ENCODE peak calls at places on chromosome 18, in four cellular contexts. N is mammary epithelial cell, G is mesendoderm, Y is fibroblast of lung. L is an unnamed sample.

GRCh38 chr18:76994086-76994654 is 138.4 kb downstream of the MBP start:
- DNase-seq in N (no peak), G (no peak), Y (no peak), L (no peak)

GRCh38 chr18:63063171-63063570 is 256.4 kb downstream of the BCL2 start:
- DNase-seq in N (no peak), G (peak; percentile 63), Y (no peak), L (peak; percentile 83)

GRCh38 chr18:1811282-1811681 is 760.0 kb downstream of the METTL4 start:
- DNase-seq in N (no peak), G (no peak), Y (no peak), L (no peak)

GRCh38 chr18:28588884-28589549 is 412.1 kb upstream of the CDH2 start:
- DNase-seq in N (no peak), G (no peak), Y (no peak), L (peak; percentile 45)

GRCh38 chr18:78875268-78875997 is 104.2 kb upstream of the SALL3 start:
- DNase-seq in N (no peak), G (peak; percentile 62), Y (no peak), L (peak; percentile 7)

GRCh38 chr18:33034212-33034611 is 261.4 kb upstream of the KLHL14 start:
- DNase-seq in N (no peak), G (no peak), Y (no peak), L (no peak)

GRCh38 chr18:49628119-49628518 is 66.3 kb downstream of the LIPG start:
- DNase-seq in N (peak; percentile 57), G (no peak), Y (no peak), L (no peak)

GRCh38 chr18:48946329-48946835 is 4.4 kb downstream of the SMAD7 start:
- DNase-seq in N (peak; percentile 39), G (no peak), Y (peak; percentile 46), L (peak; percentile 77)

GRCh38 chr18:55500316-55501086 is 87.5 kb downstream of the TCF4 start:
- DNase-seq in N (peak; percentile 41), G (no peak), Y (peak; percentile 86), L (peak; percentile 89)

GRCh38 chr18:44715841-44716240 is 35.2 kb downstream of the SETBP1 start:
- DNase-seq in N (no peak), G (no peak), Y (no peak), L (peak; percentile 56)

GRCh38 chr18:48023334-48024008 is 93.0 kb upstream of the SMAD2 start:
- DNase-seq in N (peak; percentile 86), G (peak; percentile 73), Y (no peak), L (peak; percentile 65)

GRCh38 chr18:21598726-21599584 is 1.5 kb downstream of the ESCO1 start:
- DNase-seq in N (peak; percentile 25), G (peak; percentile 41), Y (no peak), L (peak; percentile 6)

GRCh38 chr18:61141691-61142090 is 191.5 kb upstream of the CDH20 start:
- DNase-seq in N (no peak), G (no peak), Y (no peak), L (no peak)

GRCh38 chr18:55048892-55049291 is 89.6 kb upstream of the CCDC68 start:
- DNase-seq in N (peak; percentile 35), G (no peak), Y (peak; percentile 68), L (peak; percentile 83)

GRCh38 chr18:79624356-79624961 is 55.1 kb upstream of the CTDP1 start:
- DNase-seq in N (no peak), G (no peak), Y (no peak), L (no peak)

GRCh38 chr18:55753643-55754255 is 165.8 kb upstream of the TCF4 start:
- DNase-seq in N (peak; percentile 88), G (no peak), Y (peak; percentile 18), L (peak; percentile 68)

GRCh38 chr18:25089470-25089869 is 262.5 kb downstream of the ZNF521 start:
- DNase-seq in N (no peak), G (no peak), Y (no peak), L (no peak)

GRCh38 chr18:10791141-10791808 is 265.4 kb downstream of the NAPG start:
- DNase-seq in N (no peak), G (no peak), Y (no peak), L (no peak)
- H3K27ac ChIP-seq in N (no peak overlapping the region), G (no peak overlapping the region), Y (no peak overlapping the region), L (no peak overlapping the region)

GRCh38 chr18:58583569-58583968 is 45.3 kb downstream of the ALPK2 start:
- DNase-seq in N (no peak), G (no peak), Y (no peak), L (no peak)
- H3K9ac ChIP-seq in N (no peak overlapping the region), G (no peak overlapping the region), Y (no peak overlapping the region), L (peak overlapping the region; percentile 61)

GRCh38 chr18:31185551-31185950 is 22.9 kb upstream of the DSC1 start:
- DNase-seq in N (peak; percentile 74), G (no peak), Y (no peak), L (no peak)

GRCh38 chr18:31192086-31192776 is 29.6 kb upstream of the DSC1 start:
- DNase-seq in N (peak; percentile 41), G (no peak), Y (no peak), L (no peak)

GRCh38 chr18:31195063-31195462 is 32.4 kb upstream of the DSC1 start:
- DNase-seq in N (no peak), G (no peak), Y (no peak), L (no peak)

GRCh38 chr18:31190919-31191318 is 28.3 kb upstream of the DSC1 start:
- DNase-seq in N (peak; percentile 48), G (peak; percentile 68), Y (no peak), L (no peak)

DNA sequence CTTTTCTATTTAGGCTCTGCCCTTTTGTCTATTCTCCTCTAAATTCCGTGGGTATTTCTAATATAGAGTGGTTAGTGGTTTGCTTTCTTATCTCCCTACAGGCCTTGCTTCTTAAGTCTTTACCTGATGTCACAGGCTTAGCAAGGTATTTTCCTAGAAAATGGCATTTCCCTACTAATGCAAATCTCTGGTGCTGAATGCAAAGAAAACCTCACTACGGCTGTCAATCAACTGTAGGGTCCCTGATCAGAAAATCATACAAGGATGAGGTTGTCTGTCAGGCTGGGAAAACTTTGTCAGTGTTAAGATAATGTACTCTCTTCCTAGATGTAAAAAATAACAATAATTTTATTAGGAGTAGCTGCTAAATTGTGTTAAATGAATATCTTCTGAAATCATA is 27.1 kb upstream of the DSC1 start:
- DNase-seq in N (no peak), G (no peak), Y (no peak), L (no peak)
- H3K27ac ChIP-seq in N (no peak overlapping the region), G (no peak overlapping the region), Y (no peak overlapping the region), L (no peak overlapping the region)

GRCh38 chr18:9336827-9337226 is 2.3 kb downstream of the TWSG1 start:
- DNase-seq in N (no peak), G (no peak), Y (no peak), L (no peak)

GRCh38 chr18:9334351-9335254 is at the start of gene TWSG1:
- DNase-seq in N (peak; percentile 91), G (peak; percentile 96), Y (peak; percentile 95), L (peak; percentile 97)

GRCh38 chr18:9330419-9330818 is 4.2 kb upstream of the TWSG1 start:
- DNase-seq in N (no peak), G (no peak), Y (no peak), L (no peak)

GRCh38 chr18:9335255-9336045 is 877 bp downstream of the TWSG1 start:
- DNase-seq in N (no peak), G (no peak), Y (peak; percentile 39), L (peak; percentile 58)

DNA sequence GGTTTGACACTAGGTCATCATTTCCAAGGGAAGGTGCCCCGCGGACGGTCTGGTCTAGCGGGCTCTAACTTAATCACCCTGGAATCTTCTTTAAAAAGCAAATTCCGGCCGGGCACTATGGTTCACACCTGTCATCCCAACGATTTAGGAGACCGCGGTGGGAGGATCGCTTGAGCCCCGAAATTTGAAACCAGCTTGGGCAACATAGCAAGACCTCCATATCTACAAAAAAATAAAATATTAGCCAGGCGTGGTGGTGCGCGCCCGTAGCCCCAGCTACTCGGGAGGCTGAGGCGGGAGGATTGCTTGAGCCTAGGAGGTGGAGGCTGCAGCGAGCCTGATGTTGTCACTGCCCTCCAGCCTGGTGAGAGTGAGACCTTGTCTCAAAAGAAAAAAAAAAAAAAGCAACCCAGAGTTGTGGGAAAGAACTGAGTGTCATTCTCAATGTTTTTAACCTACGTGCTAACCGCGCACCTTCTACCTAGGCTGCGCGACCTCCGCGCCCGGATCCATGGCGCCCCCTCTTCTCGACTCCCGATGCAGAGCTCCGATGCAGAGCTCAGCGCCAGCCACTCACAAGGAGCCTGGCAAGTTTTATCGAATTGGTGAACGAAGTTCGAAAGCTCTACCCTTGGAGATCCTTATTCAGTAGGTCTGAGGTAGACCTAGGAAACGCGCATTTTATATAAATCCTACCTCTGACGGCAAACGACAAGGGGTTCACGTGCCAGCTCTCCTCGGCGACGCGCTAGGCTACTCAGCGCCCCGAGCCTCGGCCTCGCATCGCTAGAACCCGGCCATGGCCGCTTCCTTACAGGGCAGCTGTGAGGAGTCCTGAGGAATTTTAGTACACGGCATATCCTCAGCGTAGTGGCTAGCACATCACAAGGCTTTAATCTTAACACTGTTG is 877 bp upstream of the TWSG1 start:
- DNase-seq in N (no peak), G (no peak), Y (no peak), L (peak; percentile 79)
- H3K9ac ChIP-seq in N (peak overlapping the region; percentile 71), G (peak overlapping the region; percentile 47), Y (peak overlapping the region; percentile 67), L (peak overlapping the region; percentile 79)

DNA sequence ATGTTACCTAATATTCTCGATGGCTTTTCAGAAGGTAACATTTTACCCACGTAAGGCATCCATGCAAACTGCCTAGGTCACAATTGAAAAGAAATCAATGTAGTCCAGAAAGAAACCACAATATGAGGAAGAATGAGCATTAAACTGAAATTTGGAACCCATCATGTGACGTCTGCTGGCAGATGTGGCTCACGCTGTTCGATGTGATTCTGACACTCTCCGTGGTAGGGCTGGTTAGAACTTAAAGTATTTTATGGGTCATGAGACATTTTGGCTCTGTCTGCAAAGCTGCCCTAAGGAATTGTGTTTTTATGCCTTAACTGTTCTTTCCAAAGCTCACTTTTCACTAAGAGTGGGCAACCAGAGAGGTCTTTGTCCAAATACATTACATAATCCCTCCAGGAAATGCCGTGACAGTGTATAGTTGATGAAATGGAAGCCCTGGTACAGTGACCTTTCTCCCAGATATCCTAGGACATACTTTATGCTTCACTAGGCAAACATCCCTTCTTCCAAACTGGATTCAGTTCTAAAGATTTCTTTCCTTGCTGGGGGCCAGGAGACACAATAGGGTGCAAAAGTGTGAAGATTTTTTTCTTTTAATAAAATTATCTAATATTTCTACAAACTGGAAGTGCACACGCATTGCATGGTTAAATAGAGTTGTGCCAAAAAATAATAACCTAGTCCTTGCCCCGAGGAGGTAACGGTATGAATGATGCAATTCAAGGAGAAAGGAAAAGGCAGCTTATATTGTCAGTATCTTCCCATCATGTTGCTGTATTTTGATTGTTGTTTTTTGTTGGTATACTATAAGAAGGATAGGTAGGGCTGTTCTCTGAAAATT is 119.0 kb downstream of the AQP4 start:
- DNase-seq in N (no peak), G (no peak), Y (peak; percentile 27), L (peak; percentile 43)
- H3K27ac ChIP-seq in N (no peak overlapping the region), G (no peak overlapping the region), Y (no peak overlapping the region), L (no peak overlapping the region)

L was measured in GM23248.